ENCODE peak calls at places on chromosomes 1 and 21, in four cellular contexts. U is AG09309, G is left lung, V is AG04450. Y is an unnamed sample.

GRCh38 chr1:201142854-201143725 is 11.2 kb downstream of the TMEM9 start:
- DNase-seq in U (no peak), V (no peak), G (no peak), Y (peak; percentile 62)

GRCh38 chr1:159945483-159946241 is at the start of gene IGSF9:
- DNase-seq in U (no peak), G (peak; percentile 76), V (no peak), Y (peak; percentile 76)

GRCh38 chr1:59691261-59691660 is 123.5 kb upstream of the HOOK1 start:
- DNase-seq in G (no peak), U (no peak), V (no peak), Y (peak; percentile 44)

GRCh38 chr1:119081267-119081666 is 59.2 kb downstream of the WARS2 start:
- DNase-seq in V (no peak), G (no peak), U (peak; percentile 5), Y (peak; percentile 16)

GRCh38 chr1:28264897-28265296 is 5.6 kb downstream of the SESN2 start:
- DNase-seq in U (no peak), V (no peak), G (no peak), Y (no peak)

GRCh38 chr21:35400233-35400939 is 351.3 kb upstream of the RUNX1 start:
- DNase-seq in U (no peak), V (peak; percentile 11), G (no peak), Y (peak; percentile 68)

GRCh38 chr1:66478116-66478515 is 55.8 kb upstream of the SGIP1 start:
- DNase-seq in V (no peak), G (no peak), U (peak; percentile 92), Y (peak; percentile 79)

GRCh38 chr21:16250282-16250681 is 520.5 kb downstream of the USP25 start:
- DNase-seq in G (no peak), V (no peak), U (no peak), Y (no peak)

GRCh38 chr1:9371391-9371935 is 78.8 kb downstream of the SPSB1 start:
- DNase-seq in U (no peak), V (peak; percentile 44), G (peak; percentile 46), Y (peak; percentile 33)

GRCh38 chr1:28887418-28887834 is 26.9 kb upstream of the EPB41 start:
- DNase-seq in V (no peak), U (no peak), G (peak; percentile 54), Y (no peak)

GRCh38 chr1:3625151-3625907 is 514 bp downstream of the TPRG1L start:
- DNase-seq in G (no peak), U (no peak), V (no peak), Y (peak; percentile 62)

GRCh38 chr1:115138271-115138670 is 49.0 kb upstream of the TSPAN2 start:
- DNase-seq in G (no peak), U (no peak), V (no peak), Y (no peak)

GRCh38 chr1:41919764-41920397 is 1.2 kb upstream of the HIVEP3 start:
- DNase-seq in U (no peak), G (peak; percentile 41), V (no peak), Y (no peak)

GRCh38 chr21:37829447-37829846 is 86.8 kb downstream of the KCNJ6 start:
- DNase-seq in G (peak; percentile 50), U (peak; percentile 27), V (no peak), Y (peak; percentile 60)

GRCh38 chr1:8082945-8083344 is 56.8 kb upstream of the ERRFI1 start:
- DNase-seq in U (peak; percentile 77), V (no peak), G (no peak), Y (peak; percentile 63)

GRCh38 chr1:234996245-234996757 is 132.3 kb downstream of the TOMM20 start:
- DNase-seq in V (no peak), U (no peak), G (no peak), Y (no peak)

GRCh38 chr1:33433509-33434362 is 2.8 kb upstream of the PHC2 start:
- DNase-seq in U (peak; percentile 100), V (peak; percentile 91), G (peak; percentile 72), Y (peak; percentile 100)

GRCh38 chr1:28878796-28879195 is 35.6 kb upstream of the EPB41 start:
- DNase-seq in V (no peak), U (no peak), G (no peak), Y (no peak)

GRCh38 chr1:16980473-16981268 is at the start of gene MFAP2:
- DNase-seq in G (no peak), U (no peak), V (no peak), Y (peak; percentile 82)

GRCh38 chr1:29437946-29438345 is 201.6 kb downstream of the PTPRU start:
- DNase-seq in U (no peak), V (no peak), G (no peak), Y (no peak)

GRCh38 chr1:39529901-39530535 is 38.6 kb downstream of the BMP8A start:
- DNase-seq in V (no peak), U (no peak), G (no peak), Y (no peak)

GRCh38 chr1:145849356-145850165 is 4.1 kb downstream of the NUDT17 start:
- DNase-seq in V (no peak), G (no peak), U (no peak), Y (peak; percentile 73)

GRCh38 chr1:51906306-51907078 is 28.0 kb upstream of the NRDC start:
- DNase-seq in U (no peak), G (no peak), V (peak; percentile 39), Y (peak; percentile 73)

GRCh38 chr1:189226779-189227178 is 1250.9 kb downstream of the BRINP3 start:
- DNase-seq in G (no peak), U (no peak), V (no peak), Y (no peak)

GRCh38 chr1:156879876-156880275 is 13.6 kb upstream of the PEAR1 start:
- DNase-seq in V (no peak), U (no peak), G (no peak), Y (no peak)

GRCh38 chr1:227894831-227895451 is 52.8 kb downstream of the WNT9A start:
- DNase-seq in G (peak; percentile 24), U (no peak), V (no peak), Y (no peak)

GRCh38 chr1:226535626-226536025 is 12.9 kb upstream of the STUM start:
- DNase-seq in V (no peak), G (no peak), U (no peak), Y (no peak)

GRCh38 chr1:54407201-54407956 is 1.2 kb upstream of the SSBP3 start:
- DNase-seq in V (peak; percentile 83), U (peak; percentile 85), G (peak; percentile 68), Y (peak; percentile 83)

GRCh38 chr1:152013664-152014237 is 20.1 kb upstream of the S100A10 start:
- DNase-seq in U (no peak), V (no peak), G (no peak), Y (no peak)

GRCh38 chr1:36771678-36772284 is 262.5 kb downstream of the GRIK3 start:
- DNase-seq in G (no peak), V (no peak), U (no peak), Y (no peak)
- H3K4me3 ChIP-seq in G (no peak overlapping the region), V (no peak overlapping the region), U (no peak overlapping the region), Y (no peak overlapping the region)

DNA sequence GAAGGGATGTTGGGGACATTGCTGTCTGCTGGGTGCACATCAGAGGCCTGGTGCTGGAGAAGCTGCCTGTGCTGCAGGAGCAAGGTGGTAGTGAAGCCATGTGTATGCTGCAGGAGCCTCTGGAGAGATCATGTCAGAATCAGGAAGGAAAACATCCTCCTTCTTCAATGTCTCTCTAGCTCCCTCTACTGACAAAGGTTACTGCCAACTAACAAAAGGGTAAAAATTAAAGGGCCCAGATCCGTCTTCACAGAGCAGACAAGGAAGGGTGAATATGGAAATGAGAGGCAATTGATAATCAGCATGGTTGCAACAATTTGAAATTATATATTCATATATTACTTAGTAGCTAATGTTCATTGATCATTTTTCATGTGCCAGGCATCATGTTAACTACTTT is 32.2 kb downstream of the FAM177B start:
- DNase-seq in V (no peak), U (no peak), G (no peak), Y (no peak)
- TF ChIP-seq CTCF in V (no peak), U (peak; percentile 4), G (no peak), Y (no peak)

DNA sequence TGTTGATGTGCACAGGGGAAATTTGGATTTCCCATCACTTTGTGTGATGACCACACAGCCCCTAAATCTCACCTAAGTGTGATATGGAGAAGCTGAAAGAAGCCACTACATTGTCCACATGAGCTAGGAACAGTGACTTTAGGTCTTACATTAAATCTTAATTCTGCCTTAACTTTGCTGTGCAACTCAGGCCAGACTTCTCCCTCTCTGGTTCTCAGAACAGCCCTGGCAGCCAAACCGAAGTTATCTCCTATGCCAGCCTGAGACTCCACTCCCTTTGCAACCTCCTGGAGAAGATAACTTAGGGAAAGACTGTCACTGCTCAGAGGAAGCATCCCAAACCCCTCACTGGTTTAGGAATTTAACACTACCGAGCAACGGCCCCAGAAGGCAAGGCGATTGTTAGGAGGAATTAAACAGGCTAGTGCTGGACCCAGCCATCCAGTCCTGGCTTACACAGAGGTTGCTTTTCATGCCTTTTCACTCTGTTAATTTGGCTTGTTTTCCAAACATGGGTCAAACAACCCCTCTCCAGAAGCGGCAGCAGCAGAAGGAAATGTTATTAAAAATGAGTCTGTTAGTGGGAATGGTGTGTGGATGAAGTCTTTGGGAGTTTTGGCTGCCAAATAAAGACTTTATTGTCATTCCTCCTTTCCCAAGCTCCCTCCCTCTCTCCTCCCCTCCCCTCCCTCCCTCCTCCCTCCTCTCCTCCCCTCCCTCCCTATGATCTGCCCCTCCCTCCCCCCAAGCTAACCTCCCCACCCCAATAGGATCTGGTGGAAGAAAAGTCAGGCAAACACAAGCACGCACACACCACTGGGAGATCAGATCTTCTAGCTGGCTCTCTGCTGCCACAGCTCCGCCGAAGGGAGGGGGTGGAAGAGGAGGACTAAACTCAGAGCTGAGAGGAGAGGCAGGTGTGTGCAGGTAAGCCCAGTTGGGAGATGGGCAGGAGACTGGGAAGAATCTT is at the start of gene PRELP:
- DNase-seq in G (no peak), V (no peak), U (peak; percentile 29), Y (no peak)
- H3K4me3 ChIP-seq in G (peak within 1 kb of the TSS; percentile 14), V (peak within 1 kb of the TSS; percentile 10), U (no peak within 1 kb of the TSS), Y (peak within 1 kb of the TSS; percentile 44)

DNA sequence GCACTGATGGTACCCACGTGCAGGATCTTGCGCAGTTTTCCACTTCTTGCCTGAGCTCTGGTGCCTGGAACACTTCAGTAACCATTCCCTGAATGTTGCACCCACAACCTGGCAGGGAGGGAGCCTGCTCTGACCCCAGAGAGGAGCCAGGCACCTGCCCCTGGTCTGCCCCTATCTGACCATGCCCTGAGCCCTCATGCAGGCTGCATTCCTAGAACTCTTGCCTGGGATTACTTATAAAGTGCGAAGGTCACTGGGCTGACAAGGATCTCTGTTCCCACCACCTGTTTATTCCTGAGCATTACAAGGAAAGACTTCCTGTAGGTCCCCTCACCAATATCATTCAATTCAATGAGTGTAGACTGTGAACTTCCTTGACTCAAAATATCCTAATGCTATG is 191.9 kb upstream of the FMN2 start:
- DNase-seq in V (no peak), G (no peak), U (no peak), Y (no peak)
- TF ChIP-seq CTCF in V (no peak), G (no peak), U (no peak), Y (no peak)

GRCh38 chr1:108852541-108852940 is 4.4 kb downstream of the AKNAD1 start:
- DNase-seq in U (no peak), G (no peak), V (no peak), Y (peak; percentile 48)
- H3K4me3 ChIP-seq in U (no peak overlapping the region), G (no peak overlapping the region), V (no peak overlapping the region), Y (no peak overlapping the region)

DNA sequence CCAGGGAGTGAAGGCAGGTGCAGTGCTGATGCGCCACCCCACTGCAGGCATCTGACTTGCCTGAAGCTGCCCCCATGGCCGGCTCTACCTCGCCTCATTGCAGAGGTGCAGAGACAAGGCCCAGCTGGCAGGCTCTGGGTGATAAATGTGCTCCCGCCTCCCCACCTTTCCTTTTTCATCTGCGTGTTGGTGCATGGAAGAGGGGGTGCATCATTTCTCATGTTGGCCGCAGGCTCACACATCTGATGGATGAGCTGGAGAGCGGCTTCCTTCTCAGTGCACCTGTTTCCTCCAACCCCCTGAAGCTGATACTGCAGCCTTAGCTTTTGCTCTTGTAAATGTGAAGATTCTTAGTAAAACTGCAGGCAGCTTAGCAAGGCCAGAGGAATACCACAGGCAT is 306.0 kb upstream of the KAZN start:
- DNase-seq in G (no peak), U (no peak), V (no peak), Y (no peak)
- TF ChIP-seq CTCF in G (no peak), U (no peak), V (no peak), Y (no peak)

Y was measured in foreskin fibroblast.